ENCODE peak calls at places on chromosomes 1 and 21, in nine cellular contexts. P is heart right ventricle, F is AG09309, J is PC-9, C is GM23338, W is lung, D is left lung, K is fibroblast of lung, B is AG04450. L is an unnamed sample.

GRCh38 chr21:27700974-27701614 is 734.2 kb upstream of the ADAMTS5 start:
- DNase-seq in P (peak; percentile 77), F (peak; percentile 71), J (peak; percentile 52), C (peak; percentile 87), W (peak; percentile 71), D (peak; percentile 78), K (peak; percentile 57), B (peak; percentile 75), L (peak; percentile 53)

GRCh38 chr1:94092210-94092613 is 28.7 kb downstream of the ABCA4 start:
- DNase-seq in P (no peak), F (no peak), J (no peak), C (no peak), W (no peak), D (no peak), K (peak; percentile 86), B (no peak), L (no peak)

GRCh38 chr1:34460193-34460592 is 283.5 kb downstream of the C1orf94 start:
- DNase-seq in P (no peak), F (no peak), J (no peak), C (peak; percentile 79), W (peak; percentile 44), D (peak; percentile 41), K (no peak), B (no peak), L (no peak)

GRCh38 chr1:9700340-9700739 is 48.8 kb downstream of the PIK3CD start:
- DNase-seq in P (no peak), F (peak; percentile 50), J (peak; percentile 60), C (no peak), W (no peak), D (no peak), K (peak; percentile 93), B (no peak), L (no peak)

GRCh38 chr1:86546787-86547221 is at the start of gene CLCA4:
- DNase-seq in P (no peak), F (no peak), J (peak; percentile 44), C (no peak), W (no peak), D (no peak), K (no peak), B (no peak), L (no peak)

GRCh38 chr1:232166942-232167341 is 463.0 kb downstream of the SIPA1L2 start:
- DNase-seq in P (no peak), F (no peak), J (no peak), C (peak; percentile 82), W (no peak), D (no peak), K (no peak), B (no peak), L (no peak)

GRCh38 chr1:32392358-32392757 is 1.9 kb downstream of the BSDC1 start:
- DNase-seq in P (no peak), F (no peak), J (no peak), C (no peak), W (no peak), D (no peak), K (no peak), B (no peak), L (no peak)

GRCh38 chr1:81978945-81979344 is 178.2 kb downstream of the ADGRL2 start:
- DNase-seq in P (no peak), F (no peak), J (no peak), C (peak; percentile 91), W (no peak), D (no peak), K (peak; percentile 20), B (no peak), L (no peak)

GRCh38 chr1:154857441-154858215 is 12.5 kb downstream of the KCNN3 start:
- DNase-seq in P (no peak), F (no peak), J (peak; percentile 19), C (no peak), W (no peak), D (no peak), K (no peak), B (no peak), L (no peak)

GRCh38 chr1:62384276-62385005 is 52.4 kb upstream of the USP1 start:
- DNase-seq in P (no peak), F (peak; percentile 92), J (peak; percentile 61), C (no peak), W (no peak), D (no peak), K (peak; percentile 97), B (peak; percentile 80), L (peak; percentile 89)

GRCh38 chr1:243730499-243731150 is 119.4 kb downstream of the AKT3 start:
- DNase-seq in P (peak; percentile 22), F (no peak), J (no peak), C (no peak), W (no peak), D (peak; percentile 55), K (no peak), B (no peak), L (no peak)

GRCh38 chr1:6222644-6223043 is 13.1 kb downstream of the ICMT start:
- DNase-seq in P (peak; percentile 62), F (no peak), J (no peak), C (no peak), W (no peak), D (no peak), K (peak; percentile 42), B (no peak), L (no peak)

GRCh38 chr1:107551491-107551890 is 410.7 kb downstream of the NTNG1 start:
- DNase-seq in P (no peak), F (no peak), J (no peak), C (no peak), W (no peak), D (no peak), K (peak; percentile 46), B (no peak), L (no peak)

GRCh38 chr1:7975212-7975865 is 13.8 kb downstream of the PARK7 start:
- DNase-seq in P (peak; percentile 60), F (no peak), J (peak; percentile 56), C (peak; percentile 92), W (peak; percentile 74), D (peak; percentile 51), K (peak; percentile 61), B (peak; percentile 48), L (peak; percentile 38)

GRCh38 chr1:157292809-157293564 is 154.8 kb upstream of the ETV3 start:
- DNase-seq in P (no peak), F (no peak), J (no peak), C (no peak), W (no peak), D (no peak), K (no peak), B (no peak), L (no peak)

GRCh38 chr1:40058453-40059291 is 18.1 kb downstream of the CAP1 start:
- DNase-seq in P (no peak), F (no peak), J (no peak), C (no peak), W (no peak), D (no peak), K (peak; percentile 48), B (no peak), L (no peak)

GRCh38 chr1:40060351-40060750 is 19.8 kb downstream of the CAP1 start:
- DNase-seq in P (no peak), F (no peak), J (no peak), C (no peak), W (no peak), D (no peak), K (no peak), B (no peak), L (no peak)

GRCh38 chr1:40059960-40060337 is 19.4 kb downstream of the CAP1 start:
- DNase-seq in P (no peak), F (no peak), J (no peak), C (no peak), W (no peak), D (no peak), K (no peak), B (no peak), L (no peak)

GRCh38 chr1:40058097-40058452 is 17.5 kb downstream of the CAP1 start:
- DNase-seq in P (no peak), F (no peak), J (no peak), C (no peak), W (no peak), D (no peak), K (no peak), B (no peak), L (no peak)

GRCh38 chr1:40059292-40059959 is 18.9 kb downstream of the CAP1 start:
- DNase-seq in P (no peak), F (no peak), J (peak; percentile 90), C (peak; percentile 90), W (no peak), D (no peak), K (peak; percentile 73), B (no peak), L (no peak)
- H3K4me3 ChIP-seq in P (no peak overlapping the region), F (no peak overlapping the region), J (no peak overlapping the region), C (no peak overlapping the region), W (no peak overlapping the region), D (no peak overlapping the region), K (no peak overlapping the region), B (no peak overlapping the region), L (no peak overlapping the region)

DNA sequence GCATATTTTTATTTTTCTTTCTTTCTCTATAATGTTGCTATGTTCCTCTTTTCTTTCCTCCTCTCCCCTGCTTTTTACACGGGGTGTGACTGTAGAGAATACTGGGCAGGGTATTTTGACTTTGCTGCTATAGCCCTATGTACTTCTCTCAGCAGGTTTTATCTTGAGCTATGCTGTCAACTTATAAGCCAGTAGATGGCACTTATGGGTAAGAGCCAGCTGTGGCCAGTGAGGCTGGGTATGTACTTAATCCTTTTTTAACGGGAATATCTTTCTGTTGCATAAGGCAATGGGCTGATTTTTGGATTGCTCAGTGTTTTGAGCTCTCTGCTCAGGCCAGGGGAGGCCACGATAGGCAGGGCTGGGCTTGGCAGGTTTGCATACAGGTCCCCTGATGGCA is 99.0 kb downstream of the KCNK2 start:
- DNase-seq in P (no peak), F (no peak), J (no peak), C (peak; percentile 30), W (no peak), D (no peak), K (no peak), B (no peak), L (no peak)
- TF ChIP-seq CTCF in P (no peak), F (no peak), J (peak; percentile 44), C (peak; percentile 66), W (no peak), D (no peak), K (no peak), B (no peak), L (no peak)

DNA sequence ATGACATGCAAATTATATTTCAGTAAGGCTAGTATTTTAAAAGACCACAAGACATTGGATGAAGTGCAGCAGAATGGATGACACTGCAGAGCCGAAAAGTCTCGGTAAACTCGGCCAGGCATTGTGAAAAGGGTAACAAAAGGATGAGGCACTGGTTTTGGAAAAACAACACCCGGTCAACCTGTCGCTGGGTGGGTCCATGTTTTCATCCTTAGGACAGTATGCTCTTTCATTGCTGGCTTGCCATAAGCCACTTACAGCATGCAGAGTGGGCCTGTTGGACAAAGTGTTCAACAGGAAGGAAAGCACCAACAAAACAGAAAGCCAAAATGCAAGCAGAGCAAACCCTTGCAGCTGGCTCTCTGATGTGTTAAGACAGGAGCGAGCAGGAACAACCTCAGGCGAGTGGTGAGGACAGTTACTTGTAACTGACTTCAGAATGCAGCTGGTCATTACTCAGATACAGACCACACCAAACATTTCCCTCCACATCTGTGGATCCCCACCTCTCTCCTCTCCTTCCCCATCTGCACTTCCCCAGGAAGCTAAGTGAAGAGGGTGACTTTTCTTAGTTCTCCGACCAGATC is 2.9 kb upstream of the RCAN1 start:
- DNase-seq in P (no peak), F (no peak), J (no peak), C (no peak), W (no peak), D (no peak), K (no peak), B (no peak), L (no peak)
- H3K4me3 ChIP-seq in P (no peak overlapping the region), F (no peak overlapping the region), J (no peak overlapping the region), C (no peak overlapping the region), W (no peak overlapping the region), D (no peak overlapping the region), K (no peak overlapping the region), B (no peak overlapping the region), L (no peak overlapping the region)

GRCh38 chr1:151371744-151372410 is 628 bp downstream of the SELENBP1 start:
- DNase-seq in P (peak; percentile 67), F (no peak), J (no peak), C (no peak), W (peak; percentile 42), D (peak; percentile 38), K (peak; percentile 38), B (no peak), L (no peak)
- TF ChIP-seq CTCF in P (no peak), F (no peak), J (no peak), C (no peak), W (no peak), D (no peak), K (no peak), B (no peak), L (no peak)

L was measured in retinal pigment epithelial cell.